ENCODE peak calls at places on chromosomes 7 and 10, in eight cellular contexts. One of them, this sample, is unnamed. For H3K27me3, the result is how much of the 10 kb centered on the place peaks cover.

GRCh38 chr10:110279062-110279986 is 25.4 kb downstream of the SMNDC1 start:
- DNase-seq in left ventricle myocardium inferior: no peak
- DNase-seq in tibial artery: no peak
- DNase-seq in sigmoid colon: peak
- DNase-seq in heart right ventricle: peak
- DNase-seq in thoracic aorta: peak
- DNase-seq in SJSA1: peak
- DNase-seq in right cardiac atrium: peak
- DNase-seq in this sample: peak

GRCh38 chr10:339038-339391 is 203.8 kb downstream of the ZMYND11 start:
- DNase-seq in right cardiac atrium: no peak
- DNase-seq in left ventricle myocardium inferior: no peak
- DNase-seq in sigmoid colon: no peak
- DNase-seq in tibial artery: no peak
- DNase-seq in thoracic aorta: no peak
- DNase-seq in heart right ventricle: no peak
- DNase-seq in SJSA1: no peak
- DNase-seq in this sample: no peak

GRCh38 chr7:68224041-68224534 is 1227.5 kb downstream of the TYW1 start:
- DNase-seq in right cardiac atrium: no peak
- DNase-seq in tibial artery: no peak
- DNase-seq in thoracic aorta: no peak
- DNase-seq in SJSA1: no peak
- DNase-seq in heart right ventricle: no peak
- DNase-seq in sigmoid colon: no peak
- DNase-seq in left ventricle myocardium inferior: no peak
- DNase-seq in this sample: no peak

GRCh38 chr10:132654708-132655661 is 117.4 kb downstream of the INPP5A start:
- DNase-seq in left ventricle myocardium inferior: peak
- DNase-seq in thoracic aorta: no peak
- DNase-seq in right cardiac atrium: peak
- DNase-seq in tibial artery: peak
- DNase-seq in SJSA1: peak
- DNase-seq in sigmoid colon: no peak
- DNase-seq in heart right ventricle: peak
- DNase-seq in this sample: peak

GRCh38 chr7:105345725-105346124 is 43.0 kb downstream of the SRPK2 start:
- DNase-seq in SJSA1: no peak
- DNase-seq in sigmoid colon: no peak
- DNase-seq in thoracic aorta: no peak
- DNase-seq in left ventricle myocardium inferior: no peak
- DNase-seq in right cardiac atrium: no peak
- DNase-seq in tibial artery: no peak
- DNase-seq in heart right ventricle: no peak
- DNase-seq in this sample: no peak

GRCh38 chr10:16809074-16809718 is 8.0 kb downstream of the RSU1 start:
- DNase-seq in tibial artery: no peak
- DNase-seq in heart right ventricle: peak
- DNase-seq in sigmoid colon: no peak
- DNase-seq in left ventricle myocardium inferior: peak
- DNase-seq in right cardiac atrium: peak
- DNase-seq in SJSA1: no peak
- DNase-seq in thoracic aorta: no peak
- DNase-seq in this sample: peak

GRCh38 chr10:22805304-22805703 is 90.9 kb upstream of the PIP4K2A start:
- DNase-seq in heart right ventricle: no peak
- DNase-seq in right cardiac atrium: peak
- DNase-seq in tibial artery: no peak
- DNase-seq in sigmoid colon: no peak
- DNase-seq in thoracic aorta: no peak
- DNase-seq in SJSA1: peak
- DNase-seq in left ventricle myocardium inferior: no peak
- DNase-seq in this sample: no peak

GRCh38 chr7:27123021-27123476 is 7.5 kb downstream of the HOXA4 start:
- DNase-seq in heart right ventricle: no peak
- DNase-seq in tibial artery: no peak
- DNase-seq in right cardiac atrium: no peak
- DNase-seq in left ventricle myocardium inferior: no peak
- DNase-seq in SJSA1: peak
- DNase-seq in sigmoid colon: no peak
- DNase-seq in thoracic aorta: no peak
- DNase-seq in this sample: peak

GRCh38 chr7:4077980-4078379 is 604.1 kb upstream of the FOXK1 start:
- DNase-seq in heart right ventricle: no peak
- DNase-seq in left ventricle myocardium inferior: no peak
- DNase-seq in sigmoid colon: no peak
- DNase-seq in right cardiac atrium: no peak
- DNase-seq in SJSA1: no peak
- DNase-seq in tibial artery: no peak
- DNase-seq in thoracic aorta: no peak
- DNase-seq in this sample: no peak

GRCh38 chr10:101694674-101695403 is at the start of gene FBXW4:
- DNase-seq in SJSA1: peak
- DNase-seq in sigmoid colon: peak
- DNase-seq in heart right ventricle: peak
- DNase-seq in thoracic aorta: peak
- DNase-seq in left ventricle myocardium inferior: peak
- DNase-seq in tibial artery: peak
- DNase-seq in right cardiac atrium: peak
- DNase-seq in this sample: peak

GRCh38 chr7:120703585-120704240 is 154.2 kb downstream of the TSPAN12 start:
- DNase-seq in left ventricle myocardium inferior: no peak
- DNase-seq in heart right ventricle: no peak
- DNase-seq in thoracic aorta: no peak
- DNase-seq in right cardiac atrium: no peak
- DNase-seq in sigmoid colon: no peak
- DNase-seq in tibial artery: no peak
- DNase-seq in SJSA1: no peak
- DNase-seq in this sample: no peak

GRCh38 chr10:126468467-126468866 is 80.2 kb upstream of the ADAM12 start:
- DNase-seq in sigmoid colon: no peak
- DNase-seq in right cardiac atrium: no peak
- DNase-seq in thoracic aorta: no peak
- DNase-seq in tibial artery: no peak
- DNase-seq in left ventricle myocardium inferior: no peak
- DNase-seq in heart right ventricle: no peak
- DNase-seq in SJSA1: no peak
- DNase-seq in this sample: no peak

GRCh38 chr10:86329896-86330680 is 36.5 kb downstream of the GRID1 start:
- DNase-seq in sigmoid colon: peak
- DNase-seq in tibial artery: peak
- DNase-seq in right cardiac atrium: no peak
- DNase-seq in left ventricle myocardium inferior: no peak
- DNase-seq in thoracic aorta: no peak
- DNase-seq in heart right ventricle: no peak
- DNase-seq in SJSA1: no peak
- DNase-seq in this sample: no peak

GRCh38 chr7:121882731-121883130 is 9.8 kb downstream of the PTPRZ1 start:
- DNase-seq in heart right ventricle: no peak
- DNase-seq in left ventricle myocardium inferior: no peak
- DNase-seq in sigmoid colon: no peak
- DNase-seq in thoracic aorta: no peak
- DNase-seq in tibial artery: no peak
- DNase-seq in right cardiac atrium: no peak
- DNase-seq in SJSA1: no peak
- DNase-seq in this sample: no peak

GRCh38 chr7:11346312-11346711 is 372.6 kb downstream of the PHF14 start:
- DNase-seq in heart right ventricle: no peak
- DNase-seq in sigmoid colon: no peak
- DNase-seq in tibial artery: no peak
- DNase-seq in thoracic aorta: no peak
- DNase-seq in left ventricle myocardium inferior: no peak
- DNase-seq in right cardiac atrium: no peak
- DNase-seq in SJSA1: no peak
- DNase-seq in this sample: no peak

GRCh38 chr10:131656009-131656408 is 244.8 kb upstream of the PPP2R2D start:
- DNase-seq in right cardiac atrium: no peak
- DNase-seq in SJSA1: no peak
- DNase-seq in tibial artery: no peak
- DNase-seq in sigmoid colon: peak
- DNase-seq in heart right ventricle: no peak
- DNase-seq in thoracic aorta: no peak
- DNase-seq in left ventricle myocardium inferior: no peak
- DNase-seq in this sample: no peak

DNA sequence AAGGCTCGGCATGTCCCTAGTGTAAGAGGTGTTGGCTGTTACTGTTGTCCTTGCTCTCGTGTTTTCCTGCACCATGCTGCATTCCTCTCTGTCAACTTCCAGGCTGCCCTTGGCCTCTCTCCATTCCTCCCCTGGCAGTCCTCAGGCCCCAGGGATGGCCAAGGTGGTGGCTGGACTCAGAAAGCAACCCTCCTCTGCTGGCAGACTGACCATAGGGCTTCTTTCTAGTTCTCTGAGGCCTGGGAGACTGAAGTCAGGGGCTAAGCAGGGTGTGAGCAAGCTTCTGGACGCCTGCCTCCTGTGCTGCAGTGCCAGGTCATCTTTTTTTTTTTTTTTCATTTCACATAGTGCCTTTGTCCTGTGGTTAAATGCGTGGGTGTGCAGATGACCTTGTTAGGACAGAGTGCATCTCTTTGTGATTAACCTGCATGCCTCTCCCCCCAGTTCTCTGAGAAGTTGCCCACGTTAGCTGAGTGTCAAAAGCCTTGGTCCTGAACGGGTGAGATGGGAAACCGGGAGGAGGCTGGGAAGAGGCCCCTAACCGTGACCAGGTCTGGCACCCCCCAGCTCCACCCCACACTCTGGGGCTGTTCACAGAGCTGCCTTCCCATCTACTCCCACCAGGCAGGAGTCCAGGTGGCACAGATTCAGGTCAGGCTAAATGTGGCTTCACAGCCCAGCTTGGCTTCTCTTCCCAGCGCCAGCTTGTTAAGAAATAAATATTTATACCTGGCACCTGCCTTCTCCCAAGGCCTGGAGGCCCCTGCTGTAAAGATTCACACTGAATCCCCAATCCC is 72.1 kb downstream of the GOLGA7B start:
- DNase-seq in sigmoid colon: no peak
- DNase-seq in heart right ventricle: peak
- DNase-seq in tibial artery: no peak
- DNase-seq in SJSA1: no peak
- DNase-seq in right cardiac atrium: no peak
- DNase-seq in left ventricle myocardium inferior: peak
- DNase-seq in thoracic aorta: no peak
- DNase-seq in this sample: no peak
- H3K27me3 ChIP-seq in sigmoid colon: under half
- H3K27me3 ChIP-seq in heart right ventricle: under half
- H3K27me3 ChIP-seq in tibial artery: under half
- H3K27me3 ChIP-seq in SJSA1: under half
- H3K27me3 ChIP-seq in right cardiac atrium: under half
- H3K27me3 ChIP-seq in left ventricle myocardium inferior: half or more
- H3K27me3 ChIP-seq in thoracic aorta: under half
- H3K27me3 ChIP-seq in this sample: under half

GRCh38 chr10:106043833-106044232 is 1120.7 kb downstream of the SORCS1 start:
- DNase-seq in thoracic aorta: no peak
- DNase-seq in SJSA1: no peak
- DNase-seq in left ventricle myocardium inferior: no peak
- DNase-seq in heart right ventricle: no peak
- DNase-seq in tibial artery: no peak
- DNase-seq in sigmoid colon: no peak
- DNase-seq in right cardiac atrium: no peak
- DNase-seq in this sample: no peak
- H3K27me3 ChIP-seq in thoracic aorta: under half
- H3K27me3 ChIP-seq in SJSA1: under half
- H3K27me3 ChIP-seq in left ventricle myocardium inferior: under half
- H3K27me3 ChIP-seq in heart right ventricle: under half
- H3K27me3 ChIP-seq in tibial artery: under half
- H3K27me3 ChIP-seq in sigmoid colon: under half
- H3K27me3 ChIP-seq in right cardiac atrium: under half
- H3K27me3 ChIP-seq in this sample: under half

GRCh38 chr7:425794-426188 is 93.9 kb downstream of the PDGFA start:
- DNase-seq in sigmoid colon: no peak
- DNase-seq in tibial artery: peak
- DNase-seq in thoracic aorta: no peak
- DNase-seq in SJSA1: no peak
- DNase-seq in left ventricle myocardium inferior: peak
- DNase-seq in heart right ventricle: no peak
- DNase-seq in right cardiac atrium: peak
- DNase-seq in this sample: no peak

GRCh38 chr7:427506-428103 is 92.0 kb downstream of the PDGFA start:
- DNase-seq in thoracic aorta: no peak
- DNase-seq in left ventricle myocardium inferior: no peak
- DNase-seq in right cardiac atrium: peak
- DNase-seq in sigmoid colon: no peak
- DNase-seq in tibial artery: no peak
- DNase-seq in SJSA1: no peak
- DNase-seq in heart right ventricle: no peak
- DNase-seq in this sample: no peak

GRCh38 chr7:424961-425793 is 94.5 kb downstream of the PDGFA start:
- DNase-seq in right cardiac atrium: peak
- DNase-seq in tibial artery: peak
- DNase-seq in thoracic aorta: peak
- DNase-seq in left ventricle myocardium inferior: no peak
- DNase-seq in heart right ventricle: no peak
- DNase-seq in sigmoid colon: peak
- DNase-seq in SJSA1: no peak
- DNase-seq in this sample: no peak

GRCh38 chr7:428387-428786 is 91.3 kb downstream of the PDGFA start:
- DNase-seq in tibial artery: no peak
- DNase-seq in right cardiac atrium: peak
- DNase-seq in left ventricle myocardium inferior: no peak
- DNase-seq in heart right ventricle: no peak
- DNase-seq in SJSA1: no peak
- DNase-seq in sigmoid colon: no peak
- DNase-seq in thoracic aorta: no peak
- DNase-seq in this sample: no peak

GRCh38 chr7:426510-426909 is 93.1 kb downstream of the PDGFA start:
- DNase-seq in sigmoid colon: no peak
- DNase-seq in heart right ventricle: no peak
- DNase-seq in left ventricle myocardium inferior: no peak
- DNase-seq in tibial artery: no peak
- DNase-seq in right cardiac atrium: peak
- DNase-seq in thoracic aorta: no peak
- DNase-seq in SJSA1: no peak
- DNase-seq in this sample: no peak
- H3K27me3 ChIP-seq in sigmoid colon: under half
- H3K27me3 ChIP-seq in heart right ventricle: under half
- H3K27me3 ChIP-seq in left ventricle myocardium inferior: under half
- H3K27me3 ChIP-seq in tibial artery: under half
- H3K27me3 ChIP-seq in right cardiac atrium: under half
- H3K27me3 ChIP-seq in thoracic aorta: under half
- H3K27me3 ChIP-seq in SJSA1: under half
- H3K27me3 ChIP-seq in this sample: under half

DNA sequence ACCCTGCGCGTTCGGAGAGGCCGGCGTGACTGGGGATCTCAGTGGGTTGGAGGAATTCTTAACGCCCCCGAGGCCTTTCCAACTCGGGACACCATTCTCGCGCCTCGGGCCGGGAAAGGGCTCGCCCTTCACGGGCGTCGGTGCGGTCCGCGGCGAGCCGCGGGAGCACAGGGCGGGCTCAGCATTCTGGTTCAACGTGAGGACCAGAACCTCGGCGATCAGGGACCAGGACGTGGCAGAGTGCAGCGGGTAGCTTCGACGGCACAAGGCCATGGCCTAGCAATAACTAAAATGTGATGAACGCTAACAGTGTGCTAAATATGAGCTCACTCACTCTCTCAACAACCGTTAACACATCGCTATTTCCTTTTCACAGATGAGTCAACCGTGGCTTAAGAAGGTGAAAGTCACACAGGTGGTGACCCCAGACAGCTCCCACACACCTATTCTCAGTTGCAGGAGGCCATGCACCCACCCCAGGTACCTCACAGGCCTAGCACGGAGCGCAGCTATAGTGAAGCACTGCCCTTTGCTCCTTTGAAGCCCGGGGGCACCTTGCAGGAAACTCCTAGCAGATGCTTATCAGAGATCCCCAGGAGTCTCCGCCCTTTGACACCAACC is 4.5 kb upstream of the EMX2 start:
- DNase-seq in right cardiac atrium: no peak
- DNase-seq in thoracic aorta: no peak
- DNase-seq in tibial artery: no peak
- DNase-seq in left ventricle myocardium inferior: no peak
- DNase-seq in heart right ventricle: no peak
- DNase-seq in sigmoid colon: no peak
- DNase-seq in SJSA1: no peak
- DNase-seq in this sample: no peak
- H3K27me3 ChIP-seq in right cardiac atrium: under half
- H3K27me3 ChIP-seq in thoracic aorta: under half
- H3K27me3 ChIP-seq in tibial artery: under half
- H3K27me3 ChIP-seq in left ventricle myocardium inferior: half or more
- H3K27me3 ChIP-seq in heart right ventricle: half or more
- H3K27me3 ChIP-seq in sigmoid colon: half or more
- H3K27me3 ChIP-seq in SJSA1: half or more
- H3K27me3 ChIP-seq in this sample: half or more